ENCODE peak calls at places on chromosome 17, in four cellular contexts. T is AG04450, V is GM23338, M is cardiac fibroblast. A is an unnamed sample.

GRCh38 chr17:73998246-73999220 is 204.9 kb upstream of the RPL38 start:
- DNase-seq in M (no peak), V (peak; percentile 85), T (no peak), A (peak; percentile 74)

GRCh38 chr17:6959700-6960099 is 36.1 kb upstream of the ALOX12 start:
- DNase-seq in T (no peak), M (no peak), V (no peak), A (no peak)

GRCh38 chr17:42403150-42403549 is 14.9 kb upstream of the STAT3 start:
- DNase-seq in M (no peak), T (no peak), V (peak; percentile 74), A (peak; percentile 85)

GRCh38 chr17:47203984-47204721 is 5.0 kb upstream of the MYL4 start:
- DNase-seq in M (no peak), V (no peak), T (no peak), A (peak; percentile 86)

GRCh38 chr17:65017375-65017774 is 39.2 kb downstream of the GNA13 start:
- DNase-seq in V (peak; percentile 37), T (no peak), M (no peak), A (no peak)

GRCh38 chr17:45227101-45227591 is 5.5 kb downstream of the FMNL1 start:
- DNase-seq in T (no peak), M (no peak), V (no peak), A (peak; percentile 59)

GRCh38 chr17:30095507-30096244 is 20.9 kb upstream of the NSRP1 start:
- DNase-seq in V (peak; percentile 76), T (peak; percentile 61), M (peak; percentile 83), A (no peak)

GRCh38 chr17:66397486-66397885 is 95.1 kb downstream of the PRKCA start:
- DNase-seq in V (no peak), M (no peak), T (no peak), A (peak; percentile 54)

GRCh38 chr17:65559802-65560627 is 1.4 kb downstream of the AXIN2 start:
- DNase-seq in T (no peak), M (peak; percentile 48), V (peak; percentile 71), A (no peak)

GRCh38 chr17:8190506-8190905 is 526 bp upstream of the BORCS6 start:
- DNase-seq in T (no peak), M (no peak), V (no peak), A (no peak)

GRCh38 chr17:63447688-63448005 is 1.5 kb upstream of the CYB561 start:
- DNase-seq in T (no peak), V (no peak), M (peak; percentile 63), A (no peak)

GRCh38 chr17:49836111-49837030 is 11.5 kb downstream of the TAC4 start:
- DNase-seq in V (no peak), M (peak; percentile 84), T (no peak), A (no peak)

GRCh38 chr17:74410001-74410443 is 21.9 kb upstream of the GPRC5C start:
- DNase-seq in T (no peak), M (no peak), V (no peak), A (no peak)

GRCh38 chr17:40884708-40885512 is at the start of gene KRT20:
- DNase-seq in V (peak; percentile 63), M (no peak), T (no peak), A (no peak)
- TF ChIP-seq CTCF in V (no peak), M (peak; percentile 19), T (no peak), A (no peak)

GRCh38 chr17:76365256-76365903 is 11.7 kb upstream of the PRPSAP1 start:
- DNase-seq in M (peak; percentile 39), V (peak; percentile 51), T (no peak), A (no peak)
- TF ChIP-seq CTCF in M (peak; percentile 74), V (peak; percentile 71), T (no peak), A (no peak)

DNA sequence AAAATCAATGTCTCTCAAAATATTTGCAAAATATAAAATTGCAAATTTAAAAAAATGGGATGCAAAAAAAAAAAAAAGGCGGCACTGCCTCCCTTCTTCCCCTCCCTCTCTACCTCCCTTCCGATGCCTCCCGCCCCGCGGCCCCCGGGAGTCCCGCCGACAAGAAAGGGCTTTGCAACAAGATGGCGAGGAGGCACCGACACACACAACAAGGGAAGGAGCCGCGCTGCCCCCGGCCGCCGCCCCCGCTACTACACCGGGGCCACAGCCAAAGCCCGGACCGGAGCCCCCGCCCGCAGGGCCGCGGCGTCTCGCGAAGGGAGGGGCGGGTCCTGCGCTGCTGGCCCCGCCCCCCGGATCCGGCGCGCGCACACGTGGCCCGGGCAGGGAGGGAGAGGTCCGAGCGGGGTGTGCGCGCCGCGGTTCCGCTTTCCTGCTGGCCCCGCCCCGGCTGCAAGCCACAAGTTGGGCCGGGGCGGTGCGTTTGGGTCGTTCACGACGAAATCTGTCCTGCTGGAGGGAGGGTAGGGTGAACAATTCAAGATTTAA is at the start of gene MNT:
- DNase-seq in M (peak; percentile 99), V (peak; percentile 92), T (peak; percentile 83), A (peak; percentile 95)
- TF ChIP-seq CTCF in M (no peak), V (no peak), T (no peak), A (no peak)

DNA sequence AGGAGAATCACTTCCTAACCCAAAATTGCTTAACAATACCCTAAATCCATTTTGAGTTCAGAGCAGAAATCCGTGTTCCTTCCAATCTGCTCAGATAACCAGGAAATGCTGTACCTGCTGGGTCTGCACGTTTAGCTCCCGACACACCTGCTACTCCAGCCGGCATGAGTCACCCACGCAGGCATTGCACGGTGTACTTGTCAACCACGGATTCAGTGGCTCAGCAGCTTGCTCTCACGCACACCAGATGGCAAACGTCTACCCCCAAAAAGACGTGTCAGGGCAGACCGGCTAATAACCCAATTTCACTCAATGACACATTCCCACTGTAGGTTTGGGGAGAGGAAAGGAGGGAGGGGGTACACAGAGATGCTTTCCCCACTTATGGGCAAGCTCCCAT is 468.1 kb downstream of the SOX9 start:
- DNase-seq in V (no peak), M (no peak), T (no peak), A (peak; percentile 7)
- TF ChIP-seq CTCF in V (no peak), M (no peak), T (no peak), A (no peak)

GRCh38 chr17:5825717-5826330 is 241.5 kb upstream of the NLRP1 start:
- DNase-seq in V (no peak), T (peak; percentile 38), M (no peak), A (no peak)
- TF ChIP-seq CTCF in V (no peak), T (no peak), M (no peak), A (no peak)

DNA sequence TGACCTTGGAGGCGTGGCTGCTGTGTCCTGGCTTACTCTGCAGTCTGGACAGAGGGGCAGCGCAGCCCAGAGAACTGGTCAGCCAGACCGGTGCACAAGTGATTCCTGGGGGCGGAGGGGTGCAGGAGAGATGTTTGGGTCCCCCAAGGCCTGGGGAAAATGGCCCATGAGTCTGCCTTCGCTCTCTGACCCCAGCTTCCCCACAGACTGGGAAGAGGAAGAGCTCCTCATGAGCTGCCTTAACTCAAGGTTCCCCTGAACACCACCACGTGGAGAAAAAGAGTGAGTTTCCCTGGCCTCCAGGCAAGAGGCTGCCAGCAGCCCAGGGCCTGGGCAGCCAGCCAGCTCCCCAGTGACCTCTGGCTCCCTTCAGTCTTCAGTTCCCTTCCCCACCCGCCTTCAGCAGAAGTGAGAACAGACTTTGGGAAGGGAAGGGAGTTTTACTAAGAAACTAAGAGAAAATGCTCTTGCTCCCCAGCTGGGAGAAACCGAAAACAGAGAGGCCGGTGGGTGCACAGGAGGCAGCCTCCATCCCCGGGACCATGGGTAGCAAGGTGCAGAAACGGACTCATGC is 2.0 kb upstream of the C17orf99 start:
- DNase-seq in M (peak; percentile 97), V (no peak), T (peak; percentile 56), A (no peak)
- TF ChIP-seq CTCF in M (no peak), V (no peak), T (peak; percentile 6), A (no peak)

GRCh38 chr17:16407911-16408588 is 7.3 kb upstream of the TRPV2 start:
- DNase-seq in T (no peak), M (peak; percentile 60), V (peak; percentile 76), A (peak; percentile 51)

GRCh38 chr17:16406742-16407674 is 8.4 kb upstream of the TRPV2 start:
- DNase-seq in T (no peak), M (peak; percentile 23), V (peak; percentile 96), A (no peak)
- TF ChIP-seq CTCF in T (no peak), M (no peak), V (peak; percentile 51), A (no peak)

DNA sequence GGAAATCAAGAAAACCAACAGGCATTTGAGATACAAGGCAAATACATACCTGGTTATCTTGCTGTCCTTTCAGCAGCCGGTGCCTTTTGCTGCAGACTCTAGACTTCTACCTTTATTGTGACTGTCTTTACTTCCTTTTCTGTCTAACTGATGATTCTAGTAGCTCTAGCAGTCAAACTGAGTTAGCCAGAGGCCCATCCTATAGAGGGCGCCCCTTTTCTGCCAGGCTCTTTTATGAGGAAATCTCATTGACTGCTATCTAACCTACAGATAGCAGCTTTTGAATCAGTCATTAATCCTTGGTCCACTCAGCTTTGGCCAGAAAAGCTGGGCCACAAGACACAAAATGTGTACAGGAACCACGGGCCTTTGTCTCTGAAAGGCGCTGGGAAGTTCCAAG is 87.5 kb upstream of the WSB1 start:
- DNase-seq in M (peak; percentile 4), T (no peak), V (peak; percentile 45), A (peak; percentile 37)
- TF ChIP-seq CTCF in M (peak; percentile 5), T (peak; percentile 30), V (peak; percentile 50), A (no peak)

GRCh38 chr17:20009302-20010098 is at the start of gene SPECC1:
- DNase-seq in V (peak; percentile 55), T (no peak), M (peak; percentile 66), A (peak; percentile 86)

GRCh38 chr17:20010886-20011402 is 1.8 kb downstream of the SPECC1 start:
- DNase-seq in T (no peak), V (no peak), M (no peak), A (no peak)

GRCh38 chr17:20010099-20010863 is 1.1 kb downstream of the SPECC1 start:
- DNase-seq in M (peak; percentile 80), V (peak; percentile 66), T (peak; percentile 16), A (no peak)

GRCh38 chr17:20008242-20009051 is 712 bp upstream of the SPECC1 start:
- DNase-seq in V (peak; percentile 73), M (no peak), T (no peak), A (peak; percentile 26)

GRCh38 chr17:20009052-20009301 is 182 bp upstream of the SPECC1 start:
- DNase-seq in V (peak; percentile 84), M (no peak), T (no peak), A (no peak)
- TF ChIP-seq CTCF in V (no peak), M (no peak), T (no peak), A (no peak)

GRCh38 chr17:28554565-28554964 is 2.1 kb upstream of the UNC119 start:
- DNase-seq in V (no peak), T (no peak), M (no peak), A (no peak)
- TF ChIP-seq CTCF in V (no peak), T (no peak), M (no peak), A (no peak)

A was measured in activated CD8-positive, alpha-beta T cell treated with anti-CD3 and anti-CD28 coated beads for 36 hours.